ENCODE peak calls at places on chromosomes 2 and 18, in four cellular contexts. C, N, M and O are unnamed samples.

GRCh38 chr18:41753826-41754225 is 201.2 kb upstream of the PIK3C3 start:
- DNase-seq in C (no peak), N (no peak), M (no peak), O (no peak)

GRCh38 chr2:163884416-163884815 is 148.6 kb upstream of the FIGN start:
- DNase-seq in C (no peak), N (no peak), M (no peak), O (no peak)

GRCh38 chr18:74381621-74382350 is 66.1 kb downstream of the C18orf63 start:
- DNase-seq in C (no peak), N (no peak), M (no peak), O (no peak)

GRCh38 chr2:52128081-52128480 is 1096.1 kb upstream of the NRXN1 start:
- DNase-seq in C (no peak), N (no peak), M (no peak), O (no peak)

GRCh38 chr2:137383391-137383790 is 580.9 kb upstream of the HNMT start:
- DNase-seq in C (no peak), N (no peak), M (no peak), O (no peak)

GRCh38 chr2:1749750-1750149 is 5.4 kb upstream of the PXDN start:
- DNase-seq in C (no peak), N (no peak), M (no peak), O (no peak)

GRCh38 chr2:64773461-64774118 is 119.9 kb upstream of the SERTAD2 start:
- DNase-seq in C (no peak), N (no peak), M (no peak), O (no peak)

GRCh38 chr2:17849260-17849659 is 29.2 kb upstream of the KCNS3 start:
- DNase-seq in C (no peak), N (no peak), M (no peak), O (no peak)

GRCh38 chr2:241356871-241357260 is 781 bp downstream of the FARP2 start:
- DNase-seq in C (no peak), N (no peak), M (no peak), O (no peak)

GRCh38 chr2:36919041-36919837 is 47.1 kb downstream of the STRN start:
- DNase-seq in C (no peak), N (no peak), M (no peak), O (no peak)

GRCh38 chr18:37318360-37319037 is 247.1 kb downstream of the CELF4 start:
- DNase-seq in C (no peak), N (no peak), M (no peak), O (no peak)

GRCh38 chr2:42156756-42157155 is 12.4 kb upstream of the EML4 start:
- DNase-seq in C (no peak), N (no peak), M (no peak), O (no peak)

GRCh38 chr2:196372276-196372809 is 201.0 kb upstream of the STK17B start:
- DNase-seq in C (no peak), N (no peak), M (no peak), O (no peak)

GRCh38 chr2:221245045-221245444 is 327.1 kb downstream of the EPHA4 start:
- DNase-seq in C (no peak), N (no peak), M (no peak), O (no peak)

GRCh38 chr2:196926562-196927317 is at the start of gene PGAP1:
- DNase-seq in C (peak; percentile 83), N (peak; percentile 75), M (peak; percentile 48), O (peak; percentile 82)

GRCh38 chr2:160362521-160362920 is 131.1 kb downstream of the RBMS1 start:
- DNase-seq in C (no peak), N (no peak), M (no peak), O (no peak)

GRCh38 chr2:179602452-179602851 is 259.0 kb downstream of the ZNF385B start:
- DNase-seq in C (no peak), N (no peak), M (no peak), O (no peak)

GRCh38 chr2:23498941-23499340 is 114.0 kb downstream of the KLHL29 start:
- DNase-seq in C (no peak), N (no peak), M (no peak), O (no peak)

GRCh38 chr18:46374850-46375249 is 270.7 kb downstream of the HAUS1 start:
- DNase-seq in C (peak; percentile 22), N (no peak), M (no peak), O (no peak)

GRCh38 chr2:200209030-200209429 is 97.5 kb upstream of the SPATS2L start:
- DNase-seq in C (no peak), N (no peak), M (no peak), O (no peak)

DNA sequence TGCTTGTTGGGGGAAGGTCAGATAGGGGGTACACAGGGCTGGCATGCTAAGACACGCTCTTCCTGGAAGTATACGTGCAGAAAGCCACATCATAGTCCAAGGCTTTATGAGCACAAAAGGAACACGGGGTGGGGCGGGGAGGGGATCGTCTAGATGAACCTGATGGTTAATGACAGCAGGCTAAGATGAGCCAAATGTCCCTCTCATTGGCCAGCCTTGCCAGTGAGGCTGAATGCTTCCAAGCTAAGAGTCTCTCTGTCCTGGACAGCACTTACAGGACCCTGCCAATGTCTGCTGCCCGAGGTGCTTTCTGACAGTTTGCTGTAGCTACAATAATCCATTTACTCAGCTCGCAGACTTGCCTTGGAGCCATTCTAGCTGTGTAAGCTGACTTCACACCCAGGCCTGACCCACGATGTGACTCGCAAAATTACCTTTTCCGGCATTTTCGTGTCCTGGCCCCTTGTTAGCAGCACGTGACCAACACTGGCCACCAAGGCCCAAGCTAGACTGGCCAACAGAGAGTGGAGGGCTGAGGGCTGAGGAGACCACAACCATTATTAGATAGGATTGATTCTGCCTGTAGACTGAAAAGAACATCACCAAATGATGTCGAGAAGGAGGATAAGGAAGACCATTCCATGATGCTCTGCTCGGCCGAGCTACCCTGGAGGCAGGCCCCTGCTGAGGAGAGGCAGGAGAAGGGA is 84.2 kb downstream of the MALT1 start:
- DNase-seq in C (no peak), N (no peak), M (no peak), O (no peak)
- TF ChIP-seq SPI1 in C (no peak), N (no peak), M (no peak), O (no peak)

GRCh38 chr2:105575626-105576025 is 169.1 kb upstream of the NCK2 start:
- DNase-seq in C (no peak), N (no peak), M (no peak), O (no peak)

GRCh38 chr2:105578166-105578565 is 166.5 kb upstream of the NCK2 start:
- DNase-seq in C (no peak), N (no peak), M (no peak), O (no peak)

GRCh38 chr2:105576050-105576439 is 168.7 kb upstream of the NCK2 start:
- DNase-seq in C (no peak), N (no peak), M (no peak), O (no peak)

GRCh38 chr2:105577762-105578161 is 166.9 kb upstream of the NCK2 start:
- DNase-seq in C (no peak), N (no peak), M (no peak), O (no peak)

DNA sequence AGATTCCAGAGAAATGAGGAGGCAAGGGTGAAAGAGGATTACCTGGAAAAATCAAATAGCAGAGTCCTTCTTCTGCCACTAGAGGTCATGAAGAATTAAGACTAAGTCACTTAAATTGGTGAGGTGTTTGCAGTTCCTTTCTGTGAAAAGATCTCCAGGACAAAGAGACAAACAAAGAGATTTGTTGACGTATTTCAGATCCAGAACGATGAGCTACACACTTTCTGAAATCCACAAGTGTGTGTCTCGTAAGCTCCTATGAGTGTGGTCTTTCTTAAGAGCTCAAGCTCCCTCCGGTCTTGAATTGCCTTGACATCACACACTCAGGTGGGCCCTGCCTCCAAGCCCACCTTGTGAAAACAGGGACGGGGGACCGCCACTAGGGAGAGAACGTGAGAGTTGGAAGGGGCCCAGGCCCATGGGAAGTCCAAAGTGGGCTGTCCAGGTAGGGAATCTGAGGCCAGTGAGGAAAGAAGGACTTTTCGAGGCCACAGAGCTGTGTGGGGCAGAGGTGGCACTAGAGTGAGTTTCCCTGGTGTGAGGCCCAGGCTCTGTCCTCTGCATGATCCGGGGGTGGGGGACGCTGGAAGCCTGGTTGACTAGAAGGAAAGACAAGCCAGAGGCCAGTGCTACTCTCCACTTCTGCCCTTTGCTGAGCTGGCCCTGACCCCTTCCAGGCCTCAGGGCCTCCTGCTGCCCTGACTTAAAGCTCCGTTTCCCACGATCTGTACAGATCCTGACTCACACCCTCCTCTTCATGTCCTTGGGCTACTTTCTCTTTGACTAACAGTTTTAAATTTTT is 168.1 kb upstream of the NCK2 start:
- DNase-seq in C (no peak), N (no peak), M (no peak), O (peak; percentile 6)
- TF ChIP-seq SPI1 in C (peak; percentile 37), N (peak; percentile 39), M (no peak), O (peak; percentile 41)

GRCh38 chr2:224646242-224646846 is 61.2 kb upstream of the CUL3 start:
- DNase-seq in C (peak; percentile 12), N (no peak), M (no peak), O (peak; percentile 20)
- TF ChIP-seq SPI1 in C (no peak), N (no peak), M (no peak), O (no peak)

GRCh38 chr2:58875462-58875861 is 634.3 kb upstream of the FANCL start:
- DNase-seq in C (no peak), N (no peak), M (no peak), O (no peak)
- TF ChIP-seq SPI1 in C (no peak), N (no peak), M (no peak), O (no peak)